ENCODE peak calls at places on chromosome 6, in six cellular contexts. M is SHP77; J is mucosa of descending colon; A is fibroblast of the aortic adventitia; U is mammary epithelial cell; F is stimulated activated CD4-positive, alpha-beta T cell treated with anti-CD3 and anti-CD28 coated beads, Interleukin-1b, Interleukin-23, amount 100 ng/mL, for 4 hours. Y is an unnamed sample.

GRCh38 chr6:137044366-137045220 is at the start of gene IL20RA:
- DNase-seq in M (no peak), J (peak), A (peak), U (no peak), F (no peak), Y (peak)

GRCh38 chr6:123965894-123966293 is 162.2 kb downstream of the NKAIN2 start:
- DNase-seq in M (peak), J (no peak), A (no peak), U (peak), F (no peak), Y (no peak)

GRCh38 chr6:100121854-100122609 is 128.0 kb upstream of the MCHR2 start:
- DNase-seq in M (no peak), J (no peak), A (no peak), U (no peak), F (no peak), Y (no peak)

GRCh38 chr6:43434001-43434400 is 6.7 kb downstream of the ABCC10 start:
- DNase-seq in M (no peak), J (no peak), A (no peak), U (no peak), F (no peak), Y (no peak)

GRCh38 chr6:70552974-70553373 is 13.8 kb upstream of the SDHAF4 start:
- DNase-seq in M (no peak), J (no peak), A (no peak), U (no peak), F (no peak), Y (no peak)

GRCh38 chr6:25962368-25963127 is at the start of gene TRIM38:
- DNase-seq in M (no peak), J (no peak), A (peak), U (peak), F (peak), Y (peak)

GRCh38 chr6:11413728-11414127 is 123.8 kb upstream of the TMEM170B start:
- DNase-seq in M (no peak), J (no peak), A (no peak), U (peak), F (no peak), Y (peak)

GRCh38 chr6:138434915-138435314 is 30.9 kb downstream of the HEBP2 start:
- DNase-seq in M (no peak), J (no peak), A (no peak), U (no peak), F (no peak), Y (no peak)

GRCh38 chr6:139027620-139028182 is 844 bp upstream of the ABRACL start:
- DNase-seq in M (peak), J (no peak), A (peak), U (peak), F (peak), Y (no peak)

GRCh38 chr6:55395836-55396235 is 68.6 kb downstream of the GFRAL start:
- DNase-seq in M (no peak), J (no peak), A (no peak), U (no peak), F (no peak), Y (no peak)

GRCh38 chr6:119334535-119335264 is 14.9 kb downstream of the MAN1A1 start:
- DNase-seq in M (no peak), J (no peak), A (peak), U (no peak), F (no peak), Y (no peak)

GRCh38 chr6:96075826-96076225 is 60.1 kb downstream of the FUT9 start:
- DNase-seq in M (no peak), J (no peak), A (no peak), U (no peak), F (no peak), Y (no peak)

GRCh38 chr6:147941143-147941542 is 401.5 kb upstream of the SASH1 start:
- DNase-seq in M (no peak), J (no peak), A (no peak), U (peak), F (no peak), Y (no peak)

GRCh38 chr6:110693296-110693695 is 122.0 kb downstream of the CDK19 start:
- DNase-seq in M (no peak), J (no peak), A (no peak), U (no peak), F (no peak), Y (no peak)

GRCh38 chr6:13710552-13711383 is 867 bp downstream of the RANBP9 start:
- DNase-seq in M (no peak), J (peak), A (no peak), U (peak), F (no peak), Y (no peak)

GRCh38 chr6:56652231-56652630 is 9.5 kb upstream of the DST start:
- DNase-seq in M (no peak), J (no peak), A (peak), U (peak), F (no peak), Y (no peak)

GRCh38 chr6:166627875-166628849 is 1.1 kb upstream of the RPS6KA2 start:
- DNase-seq in M (peak), J (peak), A (peak), U (peak), F (peak), Y (peak)

GRCh38 chr6:22657341-22657985 is 88.1 kb downstream of the HDGFL1 start:
- DNase-seq in M (no peak), J (no peak), A (peak), U (peak), F (no peak), Y (no peak)

GRCh38 chr6:127737009-127737486 is 160.1 kb downstream of the C6orf58 start:
- DNase-seq in M (peak), J (no peak), A (peak), U (peak), F (peak), Y (peak)

GRCh38 chr6:151141685-151142084 is 98.1 kb upstream of the AKAP12 start:
- DNase-seq in M (no peak), J (no peak), A (no peak), U (peak), F (no peak), Y (no peak)

GRCh38 chr6:10404107-10404798 is 10.6 kb downstream of the TFAP2A start:
- DNase-seq in M (peak), J (peak), A (peak), U (peak), F (peak), Y (peak)

GRCh38 chr6:46273911-46274310 is 103.1 kb upstream of the ENPP5 start:
- DNase-seq in M (no peak), J (no peak), A (no peak), U (no peak), F (no peak), Y (no peak)

GRCh38 chr6:116405147-116405546 is 34.4 kb downstream of the DSE start:
- DNase-seq in M (no peak), J (no peak), A (peak), U (no peak), F (no peak), Y (no peak)

GRCh38 chr6:131980791-131981623 is 29.8 kb upstream of the CCN2 start:
- DNase-seq in M (no peak), J (no peak), A (peak), U (no peak), F (no peak), Y (no peak)

GRCh38 chr6:9933674-9934073 is 481.2 kb downstream of the TFAP2A start:
- DNase-seq in M (no peak), J (no peak), A (peak), U (peak), F (no peak), Y (no peak)

GRCh38 chr6:52284131-52284459 is 447 bp downstream of the MCM3 start:
- DNase-seq in M (peak), J (no peak), A (no peak), U (no peak), F (no peak), Y (no peak)

GRCh38 chr6:170444811-170445211 is 108.3 kb downstream of the PSMB1 start:
- DNase-seq in M (no peak), J (no peak), A (no peak), U (peak), F (no peak), Y (no peak)

GRCh38 chr6:134802426-134803058 is 147.4 kb downstream of the ALDH8A1 start:
- DNase-seq in M (no peak), J (no peak), A (no peak), U (peak), F (no peak), Y (no peak)

GRCh38 chr6:20286968-20287565 is 74.8 kb upstream of the MBOAT1 start:
- DNase-seq in M (no peak), J (no peak), A (peak), U (peak), F (no peak), Y (no peak)

GRCh38 chr6:35283361-35283760 is 14.3 kb upstream of the DEF6 start:
- DNase-seq in M (no peak), J (no peak), A (no peak), U (no peak), F (no peak), Y (no peak)

Y was measured in T-helper 1 cell.